ENCODE peak calls at places on chromosomes 4 and X, in seven cellular contexts. Z, U, K, O, L, C and V are unnamed samples.

GRCh38 chrX:20393944-20394343 is 127.2 kb upstream of the RPS6KA3 start:
- DNase-seq in Z (no peak), U (no peak), K (no peak), O (no peak), L (no peak), C (no peak), V (no peak)

GRCh38 chrX:53481093-53481492 is 46.9 kb upstream of the HSD17B10 start:
- DNase-seq in Z (no peak), U (no peak), K (no peak), O (no peak), L (no peak), C (no peak), V (no peak)

GRCh38 chr4:89197920-89198319 is 86.6 kb downstream of the TIGD2 start:
- DNase-seq in Z (no peak), U (no peak), K (no peak), O (no peak), L (no peak), C (no peak), V (no peak)

GRCh38 chrX:3820170-3820569 is 106.7 kb upstream of the PRKX start:
- DNase-seq in Z (no peak), U (no peak), K (no peak), O (no peak), L (no peak), C (peak), V (no peak)

GRCh38 chr4:41009411-41009810 is 204.9 kb downstream of the APBB2 start:
- DNase-seq in Z (no peak), U (no peak), K (no peak), O (no peak), L (no peak), C (peak), V (no peak)

GRCh38 chrX:40996886-40997530 is 88.2 kb upstream of the USP9X start:
- DNase-seq in Z (no peak), U (peak), K (no peak), O (peak), L (peak), C (peak), V (peak)

GRCh38 chr4:26936284-26937065 is 75.8 kb downstream of the STIM2 start:
- DNase-seq in Z (peak), U (no peak), K (peak), O (no peak), L (no peak), C (no peak), V (no peak)

GRCh38 chr4:54091637-54092404 is 8.1 kb upstream of the GSX2 start:
- DNase-seq in Z (peak), U (peak), K (peak), O (peak), L (peak), C (peak), V (peak)

GRCh38 chr4:6271701-6272465 is 2.2 kb downstream of the WFS1 start:
- DNase-seq in Z (peak), U (no peak), K (peak), O (no peak), L (no peak), C (no peak), V (no peak)

GRCh38 chrX:39905475-39905889 is 192.3 kb downstream of the BCOR start:
- DNase-seq in Z (no peak), U (no peak), K (peak), O (no peak), L (no peak), C (no peak), V (no peak)

GRCh38 chr4:16667464-16667863 is 231.0 kb downstream of the LDB2 start:
- DNase-seq in Z (no peak), U (no peak), K (no peak), O (no peak), L (no peak), C (peak), V (no peak)

GRCh38 chr4:145984563-145984962 is 45.9 kb upstream of the ZNF827 start:
- DNase-seq in Z (no peak), U (no peak), K (no peak), O (no peak), L (no peak), C (no peak), V (no peak)

GRCh38 chr4:26320159-26320452 is 708 bp upstream of the RBPJ start:
- DNase-seq in Z (no peak), U (no peak), K (no peak), O (no peak), L (no peak), C (no peak), V (peak)

GRCh38 chr4:187903700-187904099 is 91.9 kb upstream of the ZFP42 start:
- DNase-seq in Z (no peak), U (no peak), K (no peak), O (no peak), L (no peak), C (no peak), V (no peak)

GRCh38 chr4:5072948-5073347 is 21.7 kb downstream of the STK32B start:
- DNase-seq in Z (no peak), U (no peak), K (no peak), O (no peak), L (no peak), C (no peak), V (no peak)

GRCh38 chrX:153827016-153827415 is 3.3 kb downstream of the PDZD4 start:
- DNase-seq in Z (no peak), U (no peak), K (no peak), O (no peak), L (no peak), C (no peak), V (no peak)

GRCh38 chr4:87114245-87115062 is 106.0 kb downstream of the KLHL8 start:
- DNase-seq in Z (no peak), U (no peak), K (no peak), O (no peak), L (no peak), C (no peak), V (no peak)

GRCh38 chr4:180587379-180587778 is 1655.8 kb upstream of the TENM3 start:
- DNase-seq in Z (no peak), U (no peak), K (no peak), O (no peak), L (no peak), C (no peak), V (no peak)
- TF ChIP-seq CTCF in Z (no peak), U (no peak), K (no peak), O (no peak), L (no peak), C (peak), V (no peak)

GRCh38 chrX:148647666-148648065 is 147.2 kb downstream of the AFF2 start:
- DNase-seq in Z (no peak), U (no peak), K (no peak), O (no peak), L (no peak), C (no peak), V (no peak)
- TF ChIP-seq CTCF in Z (no peak), U (no peak), K (no peak), O (no peak), L (no peak), C (no peak), V (no peak)

GRCh38 chrX:16885628-16886027 is 15.5 kb upstream of the RBBP7 start:
- DNase-seq in Z (no peak), U (no peak), K (no peak), O (no peak), L (no peak), C (no peak), V (no peak)

GRCh38 chrX:16882188-16882587 is 12.0 kb upstream of the RBBP7 start:
- DNase-seq in Z (peak), U (peak), K (peak), O (no peak), L (peak), C (peak), V (no peak)

GRCh38 chrX:16882702-16883486 is 12.7 kb upstream of the RBBP7 start:
- DNase-seq in Z (peak), U (peak), K (peak), O (peak), L (peak), C (peak), V (peak)

DNA sequence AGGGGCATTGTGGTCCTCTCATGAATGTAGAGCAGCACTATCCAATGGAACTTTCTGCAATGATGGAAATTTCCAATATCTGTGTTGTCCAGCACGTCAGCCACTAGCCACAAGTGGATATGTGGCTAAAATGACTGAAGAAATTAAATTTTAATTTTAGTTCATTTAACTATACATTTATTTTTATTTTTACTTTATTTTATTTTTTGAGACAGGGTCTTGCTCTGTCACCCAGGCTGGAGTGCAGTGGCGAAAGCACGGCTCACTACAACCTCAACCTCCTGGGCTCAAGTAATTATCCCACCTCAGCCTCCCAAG is 13.3 kb upstream of the RBBP7 start:
- DNase-seq in Z (no peak), U (no peak), K (no peak), O (no peak), L (no peak), C (no peak), V (no peak)
- TF ChIP-seq CTCF in Z (no peak), U (no peak), K (no peak), O (no peak), L (no peak), C (no peak), V (no peak)

DNA sequence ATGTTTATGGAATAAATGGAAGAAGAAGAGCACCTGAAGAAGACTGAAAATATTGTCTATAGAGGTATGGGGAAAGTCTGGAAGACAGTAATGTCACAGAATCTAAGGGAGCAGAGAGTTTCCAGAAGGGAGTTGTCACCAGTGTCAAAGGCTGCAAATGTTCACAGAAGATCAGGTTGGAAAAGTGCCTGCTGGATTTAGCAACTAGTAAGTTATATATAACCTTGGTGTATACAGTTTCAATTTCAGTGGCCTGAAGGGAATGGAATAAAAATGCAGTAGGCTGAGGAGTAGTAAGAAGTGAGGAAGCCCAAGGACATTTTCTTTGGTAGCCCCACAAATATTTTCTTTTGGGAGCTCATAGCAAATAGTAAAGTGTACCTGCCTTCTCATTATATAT is 107.2 kb downstream of the SATL1 start:
- DNase-seq in Z (no peak), U (no peak), K (no peak), O (no peak), L (no peak), C (no peak), V (no peak)
- TF ChIP-seq CTCF in Z (no peak), U (no peak), K (no peak), O (no peak), L (no peak), C (no peak), V (no peak)

GRCh38 chrX:84907324-84907946 is 96.2 kb upstream of the APOOL start:
- DNase-seq in Z (no peak), U (no peak), K (no peak), O (no peak), L (no peak), C (peak), V (no peak)
- TF ChIP-seq CTCF in Z (no peak), U (no peak), K (no peak), O (no peak), L (peak), C (peak), V (no peak)

GRCh38 chrX:96756491-96756890 is 71.8 kb downstream of the DIAPH2 start:
- DNase-seq in Z (no peak), U (no peak), K (no peak), O (no peak), L (no peak), C (no peak), V (no peak)

GRCh38 chrX:96764864-96765263 is 80.2 kb downstream of the DIAPH2 start:
- DNase-seq in Z (no peak), U (no peak), K (no peak), O (no peak), L (no peak), C (no peak), V (no peak)

GRCh38 chrX:96763608-96764007 is 79.0 kb downstream of the DIAPH2 start:
- DNase-seq in Z (no peak), U (no peak), K (no peak), O (no peak), L (no peak), C (no peak), V (no peak)

GRCh38 chrX:96761566-96761965 is 76.9 kb downstream of the DIAPH2 start:
- DNase-seq in Z (no peak), U (no peak), K (no peak), O (no peak), L (no peak), C (no peak), V (no peak)
- TF ChIP-seq CTCF in Z (no peak), U (no peak), K (no peak), O (no peak), L (no peak), C (no peak), V (no peak)

GRCh38 chrX:149508467-149508866 is 3.4 kb upstream of the IDS start:
- DNase-seq in Z (no peak), U (no peak), K (no peak), O (no peak), L (no peak), C (no peak), V (no peak)

GRCh38 chrX:149511081-149511480 is 6.0 kb upstream of the IDS start:
- DNase-seq in Z (no peak), U (no peak), K (no peak), O (peak), L (no peak), C (peak), V (no peak)

GRCh38 chrX:149512225-149512885 is 7.2 kb upstream of the IDS start:
- DNase-seq in Z (peak), U (no peak), K (no peak), O (peak), L (peak), C (peak), V (peak)

GRCh38 chrX:149513713-149514427 is 8.8 kb upstream of the IDS start:
- DNase-seq in Z (no peak), U (no peak), K (no peak), O (peak), L (no peak), C (no peak), V (no peak)

GRCh38 chrX:149510386-149510785 is 5.3 kb upstream of the IDS start:
- DNase-seq in Z (no peak), U (no peak), K (no peak), O (peak), L (no peak), C (no peak), V (no peak)
- TF ChIP-seq CTCF in Z (no peak), U (peak), K (no peak), O (no peak), L (no peak), C (peak), V (no peak)

GRCh38 chr4:169612869-169613859 is 781 bp upstream of the NEK1 start:
- DNase-seq in Z (peak), U (peak), K (peak), O (peak), L (peak), C (peak), V (peak)
- TF ChIP-seq CTCF in Z (peak), U (peak), K (peak), O (no peak), L (peak), C (peak), V (peak)